ENCODE peak calls at places on chromosomes 5 and 9, in six cellular contexts. One of them, this sample, is unnamed.

GRCh38 chr5:10564838-10565784 is 1.2 kb downstream of the ANKRD33B start:
- DNase-seq in NCI-H2029 treated with DMSO at 0.1 percent for 48 hours: no peak
- DNase-seq in hypothalamus: no peak
- DNase-seq in activated naive CD8-positive, alpha-beta T cell treated with anti-CD3 and anti-CD28 coated beads, Interleukin-2, amount 50 U/mL, for 24 hours: peak
- DNase-seq in GOT3: no peak
- DNase-seq in prostate gland: no peak
- DNase-seq in this sample: no peak

GRCh38 chr5:1649554-1649953 is 125.8 kb upstream of the LPCAT1 start:
- DNase-seq in NCI-H2029 treated with DMSO at 0.1 percent for 48 hours: no peak
- DNase-seq in hypothalamus: no peak
- DNase-seq in activated naive CD8-positive, alpha-beta T cell treated with anti-CD3 and anti-CD28 coated beads, Interleukin-2, amount 50 U/mL, for 24 hours: no peak
- DNase-seq in GOT3: no peak
- DNase-seq in prostate gland: no peak
- DNase-seq in this sample: no peak

GRCh38 chr5:57802131-57802530 is 319.5 kb upstream of the ACTBL2 start:
- DNase-seq in NCI-H2029 treated with DMSO at 0.1 percent for 48 hours: no peak
- DNase-seq in hypothalamus: no peak
- DNase-seq in activated naive CD8-positive, alpha-beta T cell treated with anti-CD3 and anti-CD28 coated beads, Interleukin-2, amount 50 U/mL, for 24 hours: no peak
- DNase-seq in GOT3: no peak
- DNase-seq in prostate gland: no peak
- DNase-seq in this sample: no peak

GRCh38 chr9:99235874-99236627 is 14.0 kb downstream of the SEC61B start:
- DNase-seq in NCI-H2029 treated with DMSO at 0.1 percent for 48 hours: no peak
- DNase-seq in hypothalamus: no peak
- DNase-seq in activated naive CD8-positive, alpha-beta T cell treated with anti-CD3 and anti-CD28 coated beads, Interleukin-2, amount 50 U/mL, for 24 hours: no peak
- DNase-seq in GOT3: no peak
- DNase-seq in prostate gland: no peak
- DNase-seq in this sample: no peak

GRCh38 chr9:123528521-123528920 is 172.5 kb downstream of the CRB2 start:
- DNase-seq in NCI-H2029 treated with DMSO at 0.1 percent for 48 hours: no peak
- DNase-seq in hypothalamus: no peak
- DNase-seq in activated naive CD8-positive, alpha-beta T cell treated with anti-CD3 and anti-CD28 coated beads, Interleukin-2, amount 50 U/mL, for 24 hours: no peak
- DNase-seq in GOT3: no peak
- DNase-seq in prostate gland: no peak
- DNase-seq in this sample: no peak

GRCh38 chr5:116908537-116908936 is 333.9 kb upstream of the SEMA6A start:
- DNase-seq in NCI-H2029 treated with DMSO at 0.1 percent for 48 hours: no peak
- DNase-seq in hypothalamus: no peak
- DNase-seq in activated naive CD8-positive, alpha-beta T cell treated with anti-CD3 and anti-CD28 coated beads, Interleukin-2, amount 50 U/mL, for 24 hours: no peak
- DNase-seq in GOT3: no peak
- DNase-seq in prostate gland: no peak
- DNase-seq in this sample: no peak

GRCh38 chr5:118937393-118938061 is 50.8 kb downstream of the DTWD2 start:
- DNase-seq in NCI-H2029 treated with DMSO at 0.1 percent for 48 hours: no peak
- DNase-seq in hypothalamus: no peak
- DNase-seq in activated naive CD8-positive, alpha-beta T cell treated with anti-CD3 and anti-CD28 coated beads, Interleukin-2, amount 50 U/mL, for 24 hours: no peak
- DNase-seq in GOT3: no peak
- DNase-seq in prostate gland: no peak
- DNase-seq in this sample: no peak

GRCh38 chr5:150672237-150672883 is 11.3 kb downstream of the MYOZ3 start:
- DNase-seq in NCI-H2029 treated with DMSO at 0.1 percent for 48 hours: peak
- DNase-seq in hypothalamus: no peak
- DNase-seq in activated naive CD8-positive, alpha-beta T cell treated with anti-CD3 and anti-CD28 coated beads, Interleukin-2, amount 50 U/mL, for 24 hours: peak
- DNase-seq in GOT3: no peak
- DNase-seq in prostate gland: peak
- DNase-seq in this sample: no peak

GRCh38 chr5:108345541-108346171 is 36.2 kb downstream of the FBXL17 start:
- DNase-seq in NCI-H2029 treated with DMSO at 0.1 percent for 48 hours: peak
- DNase-seq in hypothalamus: no peak
- DNase-seq in activated naive CD8-positive, alpha-beta T cell treated with anti-CD3 and anti-CD28 coated beads, Interleukin-2, amount 50 U/mL, for 24 hours: no peak
- DNase-seq in GOT3: no peak
- DNase-seq in prostate gland: no peak
- DNase-seq in this sample: no peak

GRCh38 chr9:126690431-126691051 is 76.8 kb downstream of the LMX1B start:
- DNase-seq in NCI-H2029 treated with DMSO at 0.1 percent for 48 hours: peak
- DNase-seq in hypothalamus: no peak
- DNase-seq in activated naive CD8-positive, alpha-beta T cell treated with anti-CD3 and anti-CD28 coated beads, Interleukin-2, amount 50 U/mL, for 24 hours: peak
- DNase-seq in GOT3: no peak
- DNase-seq in prostate gland: peak
- DNase-seq in this sample: peak

GRCh38 chr5:147310059-147310704 is 75.4 kb downstream of the STK32A start:
- DNase-seq in NCI-H2029 treated with DMSO at 0.1 percent for 48 hours: peak
- DNase-seq in hypothalamus: no peak
- DNase-seq in activated naive CD8-positive, alpha-beta T cell treated with anti-CD3 and anti-CD28 coated beads, Interleukin-2, amount 50 U/mL, for 24 hours: no peak
- DNase-seq in GOT3: peak
- DNase-seq in prostate gland: peak
- DNase-seq in this sample: peak

GRCh38 chr5:160774646-160775313 is 77.2 kb downstream of the ATP10B start:
- DNase-seq in NCI-H2029 treated with DMSO at 0.1 percent for 48 hours: no peak
- DNase-seq in hypothalamus: no peak
- DNase-seq in activated naive CD8-positive, alpha-beta T cell treated with anti-CD3 and anti-CD28 coated beads, Interleukin-2, amount 50 U/mL, for 24 hours: no peak
- DNase-seq in GOT3: no peak
- DNase-seq in prostate gland: no peak
- DNase-seq in this sample: no peak

GRCh38 chr9:75483636-75484035 is 395.3 kb downstream of the OSTF1 start:
- DNase-seq in NCI-H2029 treated with DMSO at 0.1 percent for 48 hours: no peak
- DNase-seq in hypothalamus: no peak
- DNase-seq in activated naive CD8-positive, alpha-beta T cell treated with anti-CD3 and anti-CD28 coated beads, Interleukin-2, amount 50 U/mL, for 24 hours: no peak
- DNase-seq in GOT3: no peak
- DNase-seq in prostate gland: no peak
- DNase-seq in this sample: no peak

GRCh38 chr9:115213777-115214428 is 95.9 kb upstream of the TNC start:
- DNase-seq in NCI-H2029 treated with DMSO at 0.1 percent for 48 hours: no peak
- DNase-seq in hypothalamus: no peak
- DNase-seq in activated naive CD8-positive, alpha-beta T cell treated with anti-CD3 and anti-CD28 coated beads, Interleukin-2, amount 50 U/mL, for 24 hours: no peak
- DNase-seq in GOT3: no peak
- DNase-seq in prostate gland: no peak
- DNase-seq in this sample: no peak

GRCh38 chr5:99005506-99005905 is 76.7 kb upstream of the CHD1 start:
- DNase-seq in NCI-H2029 treated with DMSO at 0.1 percent for 48 hours: no peak
- DNase-seq in hypothalamus: no peak
- DNase-seq in activated naive CD8-positive, alpha-beta T cell treated with anti-CD3 and anti-CD28 coated beads, Interleukin-2, amount 50 U/mL, for 24 hours: no peak
- DNase-seq in GOT3: no peak
- DNase-seq in prostate gland: no peak
- DNase-seq in this sample: no peak

GRCh38 chr5:142246263-142246662 is 78.6 kb downstream of the SPRY4 start:
- DNase-seq in NCI-H2029 treated with DMSO at 0.1 percent for 48 hours: no peak
- DNase-seq in hypothalamus: no peak
- DNase-seq in activated naive CD8-positive, alpha-beta T cell treated with anti-CD3 and anti-CD28 coated beads, Interleukin-2, amount 50 U/mL, for 24 hours: no peak
- DNase-seq in GOT3: no peak
- DNase-seq in prostate gland: peak
- DNase-seq in this sample: no peak

This sample was measured in pancreas.